ENCODE peak calls at places on chromosomes 1 and 21, in six cellular contexts. W is Caki2; L is effector memory CD4-positive, alpha-beta T cell; P is MG63; B is astrocyte of the cerebellum; Y is mucosa of gallbladder. M is an unnamed sample.

GRCh38 chr1:219833214-219833816 is 95.0 kb downstream of the SLC30A10 start:
- DNase-seq in P (no peak), W (no peak), Y (no peak), B (no peak), L (no peak), M (no peak)

GRCh38 chr1:157034137-157034800 is 11.3 kb downstream of the ARHGEF11 start:
- DNase-seq in Y (no peak), P (no peak), L (no peak), B (no peak), W (no peak), M (no peak)

GRCh38 chr1:95023399-95024050 is 49.2 kb downstream of the ALG14 start:
- DNase-seq in P (peak), B (peak), W (no peak), L (no peak), Y (no peak), M (no peak)

GRCh38 chr1:97780884-97781283 is 139.9 kb downstream of the DPYD start:
- DNase-seq in Y (no peak), L (no peak), P (no peak), B (no peak), W (no peak), M (no peak)

GRCh38 chr1:213759359-213760181 is 228.2 kb upstream of the PROX1 start:
- DNase-seq in Y (peak), B (no peak), L (no peak), P (no peak), W (no peak), M (no peak)

GRCh38 chr1:36232212-36233031 is 8.2 kb downstream of the THRAP3 start:
- DNase-seq in W (peak), B (no peak), L (no peak), P (no peak), Y (no peak), M (no peak)

GRCh38 chr1:222276062-222276461 is 271.8 kb downstream of the HHIPL2 start:
- DNase-seq in W (no peak), Y (no peak), P (no peak), B (no peak), L (no peak), M (no peak)

GRCh38 chr1:2097386-2098300 is 47.4 kb downstream of the PRKCZ start:
- DNase-seq in W (peak), Y (no peak), B (no peak), L (no peak), P (no peak), M (no peak)

GRCh38 chr1:94713472-94714141 is 106.5 kb upstream of the SLC44A3 start:
- DNase-seq in P (peak), B (peak), L (no peak), Y (peak), W (no peak), M (no peak)

GRCh38 chr21:33480481-33481103 is 818 bp upstream of the TMEM50B start:
- DNase-seq in P (no peak), W (no peak), B (no peak), Y (no peak), L (no peak), M (no peak)

GRCh38 chr21:45543710-45544448 is 1.6 kb upstream of the SLC19A1 start:
- DNase-seq in Y (no peak), L (no peak), W (no peak), B (no peak), P (no peak), M (no peak)

GRCh38 chr1:102732927-102733326 is 375.4 kb downstream of the COL11A1 start:
- DNase-seq in B (no peak), L (no peak), Y (no peak), W (no peak), P (no peak), M (no peak)

GRCh38 chr1:69777933-69778332 is 210.2 kb downstream of the LRRC7 start:
- DNase-seq in P (no peak), Y (no peak), L (no peak), B (no peak), W (no peak), M (no peak)

GRCh38 chr1:41289196-41289595 is 47.1 kb upstream of the SCMH1 start:
- DNase-seq in L (no peak), Y (no peak), B (no peak), W (no peak), P (no peak), M (no peak)

GRCh38 chr1:218658899-218659298 is 313.8 kb downstream of the TGFB2 start:
- DNase-seq in B (peak), P (peak), L (no peak), W (no peak), Y (no peak), M (no peak)

GRCh38 chr1:54125671-54126070 is 27.1 kb downstream of the CDCP2 start:
- DNase-seq in L (no peak), W (peak), Y (peak), B (no peak), P (peak), M (no peak)

GRCh38 chr1:116177861-116178260 is 66.7 kb downstream of the MAB21L3 start:
- DNase-seq in Y (no peak), W (no peak), L (no peak), B (no peak), P (no peak), M (no peak)

GRCh38 chr1:188269956-188270355 is 1441.2 kb downstream of the PLA2G4A start:
- DNase-seq in W (peak), B (no peak), L (no peak), P (no peak), Y (no peak), M (no peak)

GRCh38 chr1:75258351-75258750 is 124.2 kb downstream of the LHX8 start:
- DNase-seq in L (no peak), Y (no peak), B (no peak), W (no peak), P (no peak), M (no peak)

GRCh38 chr1:236809133-236809532 is 14.0 kb downstream of the MTR start:
- DNase-seq in Y (no peak), B (no peak), L (no peak), W (no peak), P (no peak), M (no peak)

GRCh38 chr1:77678628-77679610 is 3.5 kb downstream of the ZZZ3 start:
- DNase-seq in L (no peak), B (no peak), W (peak), P (no peak), Y (no peak), M (no peak)

GRCh38 chr1:108610073-108610472 is 50.2 kb downstream of the EEIG2 start:
- DNase-seq in L (no peak), P (no peak), Y (no peak), W (peak), B (no peak), M (no peak)

GRCh38 chr1:175591083-175591743 is 152.2 kb downstream of the TNR start:
- DNase-seq in B (no peak), L (no peak), W (no peak), Y (no peak), P (no peak), M (no peak)

GRCh38 chr1:40344597-40344996 is 27.5 kb upstream of the COL9A2 start:
- DNase-seq in B (no peak), Y (peak), P (peak), W (no peak), L (no peak), M (no peak)

GRCh38 chr1:113153116-113153803 is 80.3 kb downstream of the LRIG2 start:
- DNase-seq in B (no peak), L (no peak), Y (peak), P (peak), W (no peak), M (no peak)

GRCh38 chr1:84619383-84620093 is 45.3 kb upstream of the CTBS start:
- DNase-seq in P (peak), B (peak), W (peak), Y (no peak), L (no peak), M (no peak)

GRCh38 chr1:43540653-43541071 is 10.0 kb downstream of the PTPRF start:
- DNase-seq in W (no peak), B (peak), P (no peak), Y (no peak), L (no peak), M (no peak)

M was measured in T follicular helper cell.